ENCODE peak calls at places on chromosomes 7 and 10, in four cellular contexts. One of them, this sample, is unnamed.

GRCh38 chr7:136391371-136391770 is 414.2 kb upstream of the MTPN start:
- DNase-seq in left ventricle myocardium inferior: no peak
- DNase-seq in brain microvascular endothelial cell: no peak
- DNase-seq in HFFc6: no peak
- DNase-seq in this sample: no peak

GRCh38 chr7:105787071-105787470 is 89.3 kb downstream of the ATXN7L1 start:
- DNase-seq in HFFc6: peak; percentile 15
- DNase-seq in left ventricle myocardium inferior: no peak
- DNase-seq in brain microvascular endothelial cell: no peak
- DNase-seq in this sample: no peak

GRCh38 chr7:74093671-74094223 is 10.1 kb downstream of the LIMK1 start:
- DNase-seq in brain microvascular endothelial cell: no peak
- DNase-seq in left ventricle myocardium inferior: no peak
- DNase-seq in HFFc6: no peak
- DNase-seq in this sample: no peak

GRCh38 chr10:67923551-67923950 is 39.1 kb downstream of the SIRT1 start:
- DNase-seq in brain microvascular endothelial cell: no peak
- DNase-seq in HFFc6: peak; percentile 73
- DNase-seq in left ventricle myocardium inferior: no peak
- DNase-seq in this sample: no peak

GRCh38 chr10:84267503-84268126 is 22.8 kb downstream of the RGR start:
- DNase-seq in brain microvascular endothelial cell: peak; percentile 56
- DNase-seq in HFFc6: peak; percentile 46
- DNase-seq in left ventricle myocardium inferior: no peak
- DNase-seq in this sample: peak; percentile 50

GRCh38 chr10:120103957-120104560 is 211.5 kb downstream of the SEC23IP start:
- DNase-seq in HFFc6: no peak
- DNase-seq in left ventricle myocardium inferior: no peak
- DNase-seq in brain microvascular endothelial cell: no peak
- DNase-seq in this sample: no peak

GRCh38 chr7:20440472-20441105 is 109.9 kb downstream of the ITGB8 start:
- DNase-seq in left ventricle myocardium inferior: no peak
- DNase-seq in HFFc6: no peak
- DNase-seq in brain microvascular endothelial cell: peak; percentile 18
- DNase-seq in this sample: no peak

GRCh38 chr10:86753638-86754434 is 2.6 kb upstream of the BMPR1A start:
- DNase-seq in HFFc6: no peak
- DNase-seq in brain microvascular endothelial cell: no peak
- DNase-seq in left ventricle myocardium inferior: peak; percentile 53
- DNase-seq in this sample: no peak

GRCh38 chr7:14837216-14837615 is 65.3 kb downstream of the DGKB start:
- DNase-seq in left ventricle myocardium inferior: no peak
- DNase-seq in brain microvascular endothelial cell: no peak
- DNase-seq in HFFc6: peak; percentile 15
- DNase-seq in this sample: no peak

GRCh38 chr7:110442386-110442837 is 648.5 kb upstream of the LRRN3 start:
- DNase-seq in brain microvascular endothelial cell: peak; percentile 47
- DNase-seq in HFFc6: peak; percentile 56
- DNase-seq in left ventricle myocardium inferior: no peak
- DNase-seq in this sample: no peak

GRCh38 chr7:1290262-1291039 is 57.8 kb downstream of the UNCX start:
- DNase-seq in brain microvascular endothelial cell: no peak
- DNase-seq in left ventricle myocardium inferior: no peak
- DNase-seq in HFFc6: no peak
- DNase-seq in this sample: peak; percentile 74

GRCh38 chr10:22314852-22315251 is 1.3 kb upstream of the COMMD3 start:
- DNase-seq in brain microvascular endothelial cell: no peak
- DNase-seq in HFFc6: no peak
- DNase-seq in left ventricle myocardium inferior: no peak
- DNase-seq in this sample: no peak

GRCh38 chr7:105650382-105650729 is 69.1 kb upstream of the EFCAB10 start:
- DNase-seq in HFFc6: no peak
- DNase-seq in brain microvascular endothelial cell: no peak
- DNase-seq in left ventricle myocardium inferior: no peak
- DNase-seq in this sample: no peak

GRCh38 chr10:128151031-128151430 is 24.8 kb upstream of the MKI67 start:
- DNase-seq in HFFc6: no peak
- DNase-seq in brain microvascular endothelial cell: no peak
- DNase-seq in left ventricle myocardium inferior: no peak
- DNase-seq in this sample: no peak

GRCh38 chr7:122803323-122803722 is 82.9 kb downstream of the CADPS2 start:
- DNase-seq in HFFc6: no peak
- DNase-seq in brain microvascular endothelial cell: peak; percentile 37
- DNase-seq in left ventricle myocardium inferior: no peak
- DNase-seq in this sample: no peak

GRCh38 chr10:112304460-112304859 is 21.3 kb downstream of the TECTB start:
- DNase-seq in HFFc6: peak; percentile 20
- DNase-seq in left ventricle myocardium inferior: no peak
- DNase-seq in brain microvascular endothelial cell: no peak
- DNase-seq in this sample: no peak

GRCh38 chr10:117318909-117319308 is 56.3 kb downstream of the PDZD8 start:
- DNase-seq in left ventricle myocardium inferior: no peak
- DNase-seq in HFFc6: peak; percentile 13
- DNase-seq in brain microvascular endothelial cell: no peak
- DNase-seq in this sample: no peak

GRCh38 chr10:2508971-2509605 is 558.3 kb upstream of the PFKP start:
- DNase-seq in HFFc6: peak; percentile 33
- DNase-seq in brain microvascular endothelial cell: peak; percentile 40
- DNase-seq in left ventricle myocardium inferior: no peak
- DNase-seq in this sample: no peak

GRCh38 chr10:110641256-110641655 is 2.9 kb upstream of the RBM20 start:
- DNase-seq in HFFc6: no peak
- DNase-seq in left ventricle myocardium inferior: peak; percentile 62
- DNase-seq in brain microvascular endothelial cell: peak; percentile 51
- DNase-seq in this sample: peak; percentile 33

GRCh38 chr10:68242051-68242450 is 10.1 kb upstream of the ATOH7 start:
- DNase-seq in left ventricle myocardium inferior: no peak
- DNase-seq in brain microvascular endothelial cell: no peak
- DNase-seq in HFFc6: peak; percentile 33
- DNase-seq in this sample: no peak

GRCh38 chr10:7410306-7410799 is 481 bp downstream of the SFMBT2 start:
- DNase-seq in left ventricle myocardium inferior: peak; percentile 25
- DNase-seq in HFFc6: no peak
- DNase-seq in brain microvascular endothelial cell: no peak
- DNase-seq in this sample: peak; percentile 23

GRCh38 chr10:19922236-19922963 is 106.2 kb downstream of the PLXDC2 start:
- DNase-seq in HFFc6: no peak
- DNase-seq in brain microvascular endothelial cell: peak; percentile 83
- DNase-seq in left ventricle myocardium inferior: no peak
- DNase-seq in this sample: no peak

GRCh38 chr10:115094605-115095004 is 1.4 kb downstream of the ATRNL1 start:
- DNase-seq in HFFc6: no peak
- DNase-seq in brain microvascular endothelial cell: no peak
- DNase-seq in left ventricle myocardium inferior: no peak
- DNase-seq in this sample: no peak

GRCh38 chr7:36686499-36686898 is 37.8 kb downstream of the AOAH start:
- DNase-seq in brain microvascular endothelial cell: peak; percentile 32
- DNase-seq in left ventricle myocardium inferior: no peak
- DNase-seq in HFFc6: no peak
- DNase-seq in this sample: peak; percentile 49

GRCh38 chr10:131947631-131948347 is 33.9 kb downstream of the BNIP3 start:
- DNase-seq in brain microvascular endothelial cell: peak; percentile 84
- DNase-seq in HFFc6: peak; percentile 61
- DNase-seq in left ventricle myocardium inferior: no peak
- DNase-seq in this sample: no peak

GRCh38 chr10:130771491-130771890 is 540.0 kb downstream of the TCERG1L start:
- DNase-seq in brain microvascular endothelial cell: no peak
- DNase-seq in HFFc6: no peak
- DNase-seq in left ventricle myocardium inferior: no peak
- DNase-seq in this sample: no peak

GRCh38 chr10:128091636-128092210 is 34.5 kb downstream of the MKI67 start:
- DNase-seq in HFFc6: no peak
- DNase-seq in left ventricle myocardium inferior: no peak
- DNase-seq in brain microvascular endothelial cell: no peak
- DNase-seq in this sample: no peak

GRCh38 chr10:69869291-69869841 is 67.7 kb downstream of the COL13A1 start:
- DNase-seq in brain microvascular endothelial cell: peak; percentile 18
- DNase-seq in HFFc6: peak; percentile 76
- DNase-seq in left ventricle myocardium inferior: no peak
- DNase-seq in this sample: no peak

GRCh38 chr7:7294914-7295313 is 112.6 kb downstream of the C1GALT1 start:
- DNase-seq in brain microvascular endothelial cell: no peak
- DNase-seq in HFFc6: no peak
- DNase-seq in left ventricle myocardium inferior: no peak
- DNase-seq in this sample: no peak

GRCh38 chr10:48377751-48378585 is 71.5 kb downstream of the MAPK8 start:
- DNase-seq in HFFc6: no peak
- DNase-seq in left ventricle myocardium inferior: no peak
- DNase-seq in brain microvascular endothelial cell: no peak
- DNase-seq in this sample: no peak

GRCh38 chr7:99794585-99795502 is 10.9 kb upstream of the CYP3A4 start:
- DNase-seq in brain microvascular endothelial cell: peak; percentile 6
- DNase-seq in left ventricle myocardium inferior: no peak
- DNase-seq in HFFc6: no peak
- DNase-seq in this sample: no peak

DNA sequence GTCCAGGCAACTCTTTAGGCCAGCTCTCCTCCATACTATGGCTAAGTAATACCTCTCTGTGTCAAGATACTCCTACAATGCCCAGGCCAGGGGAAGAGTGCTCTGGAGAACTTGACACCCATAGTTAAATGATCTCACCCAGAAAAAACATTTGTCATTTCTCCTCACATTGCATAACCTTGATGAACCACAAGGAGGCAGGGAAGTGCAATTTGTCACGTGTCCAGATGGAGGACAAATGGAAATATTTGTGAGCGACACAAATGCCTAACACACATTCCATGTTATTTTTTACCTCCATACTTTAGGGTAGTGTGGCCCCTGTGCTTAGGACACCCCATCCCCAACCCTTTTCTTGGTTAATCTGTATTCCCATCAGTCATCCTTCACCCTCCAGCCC is 78.3 kb downstream of the HTR7 start:
- DNase-seq in left ventricle myocardium inferior: no peak
- DNase-seq in brain microvascular endothelial cell: no peak
- DNase-seq in HFFc6: peak; percentile 9
- DNase-seq in this sample: no peak
- TF ChIP-seq CTCF in left ventricle myocardium inferior: no peak
- TF ChIP-seq CTCF in brain microvascular endothelial cell: peak; percentile 52
- TF ChIP-seq CTCF in HFFc6: peak; percentile 72
- TF ChIP-seq CTCF in this sample: no peak

DNA sequence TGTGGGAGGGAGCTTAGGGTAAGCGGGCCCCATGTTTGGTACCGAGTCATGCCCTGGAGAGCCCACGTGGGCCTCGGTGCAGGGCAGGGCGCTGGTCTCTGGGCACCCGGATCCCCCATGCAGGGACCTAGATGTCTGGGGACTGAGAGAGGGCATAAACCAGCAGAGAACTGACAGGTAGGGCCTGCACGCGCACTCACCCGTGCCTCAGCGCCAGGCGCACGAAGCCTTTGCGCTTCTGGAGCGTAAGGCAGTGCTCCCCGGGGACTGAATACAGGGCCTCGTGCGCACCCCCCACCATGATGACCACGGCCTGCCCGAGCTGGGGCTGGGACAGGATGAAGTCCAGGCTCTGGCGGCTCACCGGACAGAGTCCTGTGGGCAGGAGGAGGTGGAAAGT is 2.8 kb downstream of the MOGAT3 start:
- DNase-seq in left ventricle myocardium inferior: no peak
- DNase-seq in HFFc6: no peak
- DNase-seq in brain microvascular endothelial cell: no peak
- DNase-seq in this sample: no peak
- TF ChIP-seq CTCF in left ventricle myocardium inferior: no peak
- TF ChIP-seq CTCF in HFFc6: no peak
- TF ChIP-seq CTCF in brain microvascular endothelial cell: no peak
- TF ChIP-seq CTCF in this sample: no peak

DNA sequence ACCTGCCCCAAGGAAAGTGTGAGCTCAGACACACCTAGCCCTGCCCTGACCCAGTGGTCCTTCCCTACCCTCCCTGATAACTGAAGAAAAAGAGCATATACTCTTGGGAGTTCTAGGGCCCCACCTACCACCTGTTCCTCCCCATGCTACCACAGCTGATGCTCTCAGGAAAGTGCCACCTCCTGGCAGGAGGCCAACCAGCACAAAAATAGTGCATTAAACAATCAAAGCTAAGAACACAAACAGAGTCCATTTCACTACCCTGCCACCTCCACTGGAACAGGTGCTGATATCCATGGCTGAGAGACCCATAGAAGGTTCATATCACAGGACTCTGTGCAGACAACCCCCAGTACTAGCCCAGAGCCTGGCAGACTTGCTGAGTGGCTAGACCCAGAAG is 288.6 kb upstream of the PHF14 start:
- DNase-seq in left ventricle myocardium inferior: no peak
- DNase-seq in HFFc6: no peak
- DNase-seq in brain microvascular endothelial cell: no peak
- DNase-seq in this sample: no peak
- TF ChIP-seq CTCF in left ventricle myocardium inferior: no peak
- TF ChIP-seq CTCF in HFFc6: no peak
- TF ChIP-seq CTCF in brain microvascular endothelial cell: no peak
- TF ChIP-seq CTCF in this sample: no peak

DNA sequence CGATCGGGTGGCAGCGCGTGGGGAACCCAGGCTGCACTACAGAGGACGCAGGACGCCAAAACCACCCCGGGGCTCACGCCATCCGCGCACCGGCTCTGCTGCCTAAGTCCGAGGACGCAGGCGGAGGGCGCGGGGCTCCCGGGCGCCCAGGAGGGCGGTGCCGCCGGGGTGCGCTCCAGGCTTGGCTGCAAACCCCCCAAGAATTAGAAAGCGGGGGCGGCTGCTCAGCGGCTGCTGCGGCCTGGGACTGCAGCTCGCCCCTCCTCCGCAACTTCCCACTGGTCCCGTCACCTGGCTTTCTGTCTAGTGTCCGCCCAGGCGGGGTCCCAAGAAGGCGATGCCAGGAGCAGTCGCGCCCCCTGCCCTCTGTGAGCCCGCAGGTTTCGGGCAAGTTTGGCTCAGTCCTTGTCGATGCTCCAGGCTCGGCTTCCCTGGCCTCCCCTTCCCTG is 1.7 kb upstream of the POU6F2 start:
- DNase-seq in left ventricle myocardium inferior: no peak
- DNase-seq in brain microvascular endothelial cell: no peak
- DNase-seq in HFFc6: no peak
- DNase-seq in this sample: no peak
- TF ChIP-seq CTCF in left ventricle myocardium inferior: no peak
- TF ChIP-seq CTCF in brain microvascular endothelial cell: no peak
- TF ChIP-seq CTCF in HFFc6: no peak
- TF ChIP-seq CTCF in this sample: no peak

GRCh38 chr7:52273685-52274610 is 761.5 kb upstream of the POM121L12 start:
- DNase-seq in left ventricle myocardium inferior: no peak
- DNase-seq in HFFc6: no peak
- DNase-seq in brain microvascular endothelial cell: no peak
- DNase-seq in this sample: no peak
- TF ChIP-seq CTCF in left ventricle myocardium inferior: no peak
- TF ChIP-seq CTCF in HFFc6: no peak
- TF ChIP-seq CTCF in brain microvascular endothelial cell: no peak
- TF ChIP-seq CTCF in this sample: no peak

GRCh38 chr10:122112625-122113160 is 123.7 kb downstream of the TACC2 start:
- DNase-seq in left ventricle myocardium inferior: peak; percentile 86
- DNase-seq in brain microvascular endothelial cell: peak; percentile 90
- DNase-seq in HFFc6: peak; percentile 98
- DNase-seq in this sample: no peak
- TF ChIP-seq CTCF in left ventricle myocardium inferior: peak; percentile 65
- TF ChIP-seq CTCF in brain microvascular endothelial cell: peak; percentile 53
- TF ChIP-seq CTCF in HFFc6: no peak
- TF ChIP-seq CTCF in this sample: no peak